ENCODE peak calls at places on chromosome X, in four cellular contexts. One of them, this sample, is unnamed.

GRCh38 chrX:11380187-11380586 is 87.0 kb downstream of the AMELX start:
- DNase-seq in activated CD8-positive, alpha-beta memory T cell treated with anti-CD3 and anti-CD28 coated beads for 48 hours: no peak
- DNase-seq in GOT3: no peak
- DNase-seq in hepatic stellate cell: no peak
- DNase-seq in this sample: no peak

GRCh38 chrX:115929480-115929879 is 241.1 kb upstream of the AGTR2 start:
- DNase-seq in hepatic stellate cell: no peak
- DNase-seq in activated CD8-positive, alpha-beta memory T cell treated with anti-CD3 and anti-CD28 coated beads for 48 hours: no peak
- DNase-seq in GOT3: no peak
- DNase-seq in this sample: no peak

GRCh38 chrX:78555401-78555980 is 103.6 kb downstream of the RTL3 start:
- DNase-seq in GOT3: no peak
- DNase-seq in activated CD8-positive, alpha-beta memory T cell treated with anti-CD3 and anti-CD28 coated beads for 48 hours: no peak
- DNase-seq in hepatic stellate cell: no peak
- DNase-seq in this sample: no peak

GRCh38 chrX:56253832-56254703 is 21.9 kb downstream of the KLF8 start:
- DNase-seq in GOT3: no peak
- DNase-seq in activated CD8-positive, alpha-beta memory T cell treated with anti-CD3 and anti-CD28 coated beads for 48 hours: no peak
- DNase-seq in hepatic stellate cell: no peak
- DNase-seq in this sample: no peak

GRCh38 chrX:57899064-57899463 is 11.2 kb downstream of the ZXDA start:
- DNase-seq in activated CD8-positive, alpha-beta memory T cell treated with anti-CD3 and anti-CD28 coated beads for 48 hours: no peak
- DNase-seq in GOT3: no peak
- DNase-seq in hepatic stellate cell: no peak
- DNase-seq in this sample: no peak

GRCh38 chrX:24563291-24564010 is 83.7 kb downstream of the PCYT1B start:
- DNase-seq in hepatic stellate cell: no peak
- DNase-seq in activated CD8-positive, alpha-beta memory T cell treated with anti-CD3 and anti-CD28 coated beads for 48 hours: no peak
- DNase-seq in GOT3: no peak
- DNase-seq in this sample: no peak

GRCh38 chrX:96407043-96407442 is 277.6 kb upstream of the DIAPH2 start:
- DNase-seq in activated CD8-positive, alpha-beta memory T cell treated with anti-CD3 and anti-CD28 coated beads for 48 hours: no peak
- DNase-seq in hepatic stellate cell: peak
- DNase-seq in GOT3: no peak
- DNase-seq in this sample: no peak

GRCh38 chrX:136647969-136648368 is at the start of gene CD40LG:
- DNase-seq in hepatic stellate cell: no peak
- DNase-seq in GOT3: no peak
- DNase-seq in activated CD8-positive, alpha-beta memory T cell treated with anti-CD3 and anti-CD28 coated beads for 48 hours: no peak
- DNase-seq in this sample: no peak

GRCh38 chrX:123818243-123818642 is 41.6 kb upstream of the XIAP start:
- DNase-seq in GOT3: no peak
- DNase-seq in activated CD8-positive, alpha-beta memory T cell treated with anti-CD3 and anti-CD28 coated beads for 48 hours: no peak
- DNase-seq in hepatic stellate cell: peak
- DNase-seq in this sample: peak

GRCh38 chrX:23062359-23062758 is 62.6 kb downstream of the DDX53 start:
- DNase-seq in GOT3: no peak
- DNase-seq in activated CD8-positive, alpha-beta memory T cell treated with anti-CD3 and anti-CD28 coated beads for 48 hours: no peak
- DNase-seq in hepatic stellate cell: no peak
- DNase-seq in this sample: no peak

GRCh38 chrX:39814391-39814790 is 283.4 kb downstream of the BCOR start:
- DNase-seq in GOT3: no peak
- DNase-seq in activated CD8-positive, alpha-beta memory T cell treated with anti-CD3 and anti-CD28 coated beads for 48 hours: no peak
- DNase-seq in hepatic stellate cell: no peak
- DNase-seq in this sample: peak